ENCODE peak calls at places on chromosomes 1 and 21, in nine cellular contexts. G is A549, T is K562, C is transverse colon, A is upper lobe of left lung, B is tibial nerve, Z is stomach, L is HepG2, K is esophagus muscularis mucosa. S is an unnamed sample.

GRCh38 chr1:24463756-24464377 is 38.8 kb upstream of the RCAN3 start:
- DNase-seq in Z (no peak), T (peak), B (no peak), L (no peak), A (no peak), C (no peak), K (no peak), G (no peak), S (no peak)

GRCh38 chr1:235917267-235917811 is 50.6 kb upstream of the LYST start:
- DNase-seq in B (peak), C (peak), L (no peak), A (peak), Z (peak), T (peak), G (peak), K (peak), S (peak)

GRCh38 chr1:156936721-156937220 is 16.3 kb downstream of the LRRC71 start:
- DNase-seq in K (no peak), L (no peak), A (no peak), C (no peak), T (no peak), Z (no peak), B (no peak), G (no peak), S (peak)

GRCh38 chr1:47238935-47239640 is 7.1 kb upstream of the TAL1 start:
- DNase-seq in L (no peak), G (no peak), T (peak), B (no peak), C (no peak), K (no peak), A (no peak), Z (no peak), S (no peak)

GRCh38 chr1:26923711-26924110 is 2.2 kb downstream of the NUDC start:
- DNase-seq in K (no peak), T (no peak), Z (no peak), B (no peak), G (no peak), L (no peak), A (no peak), C (no peak), S (no peak)

GRCh38 chr1:24308365-24309015 is 10.7 kb upstream of the GRHL3 start:
- DNase-seq in G (peak), K (no peak), A (no peak), T (peak), Z (no peak), L (no peak), B (no peak), C (no peak), S (no peak)

GRCh38 chr1:97989094-97989680 is 68.4 kb upstream of the DPYD start:
- DNase-seq in B (no peak), K (no peak), G (peak), L (no peak), A (no peak), T (no peak), Z (no peak), C (no peak), S (no peak)

GRCh38 chr1:53644909-53645689 is 93.9 kb downstream of the GLIS1 start:
- DNase-seq in K (no peak), B (no peak), A (peak), C (no peak), T (no peak), L (no peak), Z (peak), G (no peak), S (peak)

GRCh38 chr1:181936768-181937581 is 124.5 kb downstream of the ZNF648 start:
- DNase-seq in A (peak), L (peak), G (peak), B (peak), K (no peak), C (peak), Z (peak), T (peak), S (no peak)

GRCh38 chr1:42439940-42440339 is 15.9 kb downstream of the ZMYND12 start:
- DNase-seq in Z (no peak), B (no peak), L (peak), T (no peak), C (no peak), A (no peak), G (peak), K (no peak), S (no peak)

GRCh38 chr1:6350416-6351088 is 43.0 kb downstream of the ACOT7 start:
- DNase-seq in G (no peak), B (no peak), T (no peak), L (no peak), Z (peak), C (peak), A (peak), K (no peak), S (peak)

GRCh38 chr21:33402011-33402979 is 918 bp upstream of the IFNGR2 start:
- DNase-seq in A (peak), Z (peak), C (peak), B (peak), G (no peak), K (peak), L (no peak), T (no peak), S (peak)

GRCh38 chr1:170676628-170677027 is 12.7 kb downstream of the PRRX1 start:
- DNase-seq in L (no peak), C (no peak), K (no peak), A (no peak), T (no peak), Z (no peak), B (no peak), G (no peak), S (no peak)

GRCh38 chr1:45205000-45205909 is 1.1 kb downstream of the ZSWIM5 start:
- DNase-seq in G (peak), B (no peak), C (peak), Z (peak), A (peak), T (peak), K (no peak), L (peak), S (peak)

GRCh38 chr1:24868016-24868875 is 61.8 kb downstream of the RUNX3 start:
- DNase-seq in L (no peak), A (no peak), C (no peak), T (no peak), G (no peak), K (peak), B (no peak), Z (no peak), S (no peak)

GRCh38 chr1:17633654-17634053 is 94.2 kb downstream of the ARHGEF10L start:
- DNase-seq in Z (no peak), L (no peak), G (no peak), B (no peak), C (no peak), K (no peak), T (no peak), A (no peak), S (no peak)

GRCh38 chr1:78468511-78468910 is 22.3 kb upstream of the PTGFR start:
- DNase-seq in Z (no peak), A (no peak), T (no peak), G (no peak), K (no peak), B (no peak), C (no peak), L (no peak), S (no peak)

GRCh38 chr21:16945580-16945979 is 567.3 kb upstream of the CXADR start:
- DNase-seq in C (no peak), K (no peak), B (no peak), G (no peak), L (no peak), T (no peak), Z (no peak), A (no peak), S (no peak)

GRCh38 chr1:234326493-234327366 is 46.5 kb upstream of the COA6 start:
- DNase-seq in C (peak), K (peak), Z (peak), T (peak), G (peak), L (peak), A (peak), B (peak), S (no peak)

GRCh38 chr1:155608888-155609225 is 1.2 kb upstream of the MSTO1 start:
- DNase-seq in K (no peak), B (no peak), C (no peak), T (no peak), L (no peak), Z (no peak), A (no peak), G (no peak), S (peak)

GRCh38 chr1:218692808-218693207 is 347.7 kb downstream of the TGFB2 start:
- DNase-seq in Z (no peak), T (no peak), L (no peak), G (no peak), A (no peak), C (no peak), B (no peak), K (no peak), S (no peak)

GRCh38 chr1:190140644-190141043 is 337.0 kb downstream of the BRINP3 start:
- DNase-seq in B (no peak), Z (no peak), G (no peak), C (no peak), A (no peak), L (no peak), K (no peak), T (no peak), S (no peak)

GRCh38 chr1:109181085-109181806 is 32.5 kb upstream of the SARS1 start:
- DNase-seq in Z (no peak), L (peak), T (peak), A (no peak), K (no peak), C (no peak), B (no peak), G (peak), S (no peak)

GRCh38 chr1:30183895-30184294 is 539.5 kb downstream of the MATN1 start:
- DNase-seq in A (no peak), B (no peak), K (peak), C (no peak), T (no peak), G (no peak), Z (no peak), L (no peak), S (no peak)

GRCh38 chr1:156282479-156283222 is at the start of gene SMG5:
- DNase-seq in C (peak), L (peak), A (peak), K (peak), B (peak), G (peak), Z (peak), T (peak), S (peak)

GRCh38 chr1:22962558-22962957 is 10.1 kb downstream of the LACTBL1 start:
- DNase-seq in Z (no peak), A (no peak), G (no peak), L (no peak), T (no peak), C (no peak), B (no peak), K (no peak), S (no peak)
- H3K4me3 ChIP-seq in Z (no peak), A (no peak), G (no peak), L (no peak), T (no peak), C (no peak), B (no peak), K (no peak), S (no peak)

DNA sequence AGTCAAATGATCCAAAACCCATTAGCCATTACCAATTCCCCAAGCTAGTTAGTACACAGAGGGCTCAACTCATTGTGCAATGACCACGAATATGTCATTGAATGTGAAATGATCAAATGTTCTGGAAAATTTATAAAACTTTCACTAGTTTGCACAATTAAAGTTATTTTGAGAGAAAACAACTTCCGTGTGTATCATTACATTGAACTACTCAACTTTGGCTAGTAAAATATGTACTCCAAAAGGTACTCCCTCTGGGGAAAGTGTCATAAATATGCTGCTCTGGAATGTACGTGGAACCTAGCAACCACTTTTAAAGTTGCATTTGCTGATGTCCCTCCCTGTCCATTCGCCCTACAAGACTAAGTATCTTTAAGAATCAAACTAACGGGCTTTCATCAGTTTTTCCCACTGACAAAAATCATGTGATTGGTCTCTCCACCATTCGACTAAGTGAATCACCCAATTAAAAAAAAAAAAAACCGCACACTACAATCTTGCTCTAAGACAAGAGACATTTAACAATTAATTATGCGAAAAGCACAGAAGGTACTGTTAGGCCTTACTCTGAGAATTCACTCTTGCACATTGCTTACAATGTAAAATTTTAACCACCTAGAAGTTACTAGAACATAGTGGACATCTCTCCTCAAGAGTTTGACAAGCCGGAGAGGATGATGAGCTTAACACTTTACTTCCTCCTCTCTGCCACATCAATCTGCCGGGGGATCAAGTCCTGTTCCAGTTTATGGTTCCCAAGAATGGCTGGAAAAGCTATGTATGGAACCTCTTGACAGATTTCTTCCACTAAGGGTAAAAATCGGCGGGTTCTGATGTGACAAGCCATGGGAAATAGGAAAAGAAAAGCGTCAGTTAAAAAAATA is 1.1 kb downstream of the ACBD3 start:
- DNase-seq in Z (no peak), G (no peak), C (no peak), K (no peak), A (no peak), T (no peak), B (no peak), L (no peak), S (no peak)
- TF ChIP-seq EP300 in Z (no peak), G (no peak), C (no peak), K (no peak), A (no peak), T (no peak), B (no peak), L (no peak), S (no peak)

GRCh38 chr21:29302340-29302991 is 3.7 kb downstream of the BACH1 start:
- DNase-seq in L (no peak), T (no peak), A (no peak), G (no peak), B (no peak), Z (no peak), C (no peak), K (peak), S (no peak)
- H3K4me3 ChIP-seq in L (peak), T (peak), A (peak), G (no peak), B (no peak), Z (no peak), C (no peak), K (peak), S (peak)

DNA sequence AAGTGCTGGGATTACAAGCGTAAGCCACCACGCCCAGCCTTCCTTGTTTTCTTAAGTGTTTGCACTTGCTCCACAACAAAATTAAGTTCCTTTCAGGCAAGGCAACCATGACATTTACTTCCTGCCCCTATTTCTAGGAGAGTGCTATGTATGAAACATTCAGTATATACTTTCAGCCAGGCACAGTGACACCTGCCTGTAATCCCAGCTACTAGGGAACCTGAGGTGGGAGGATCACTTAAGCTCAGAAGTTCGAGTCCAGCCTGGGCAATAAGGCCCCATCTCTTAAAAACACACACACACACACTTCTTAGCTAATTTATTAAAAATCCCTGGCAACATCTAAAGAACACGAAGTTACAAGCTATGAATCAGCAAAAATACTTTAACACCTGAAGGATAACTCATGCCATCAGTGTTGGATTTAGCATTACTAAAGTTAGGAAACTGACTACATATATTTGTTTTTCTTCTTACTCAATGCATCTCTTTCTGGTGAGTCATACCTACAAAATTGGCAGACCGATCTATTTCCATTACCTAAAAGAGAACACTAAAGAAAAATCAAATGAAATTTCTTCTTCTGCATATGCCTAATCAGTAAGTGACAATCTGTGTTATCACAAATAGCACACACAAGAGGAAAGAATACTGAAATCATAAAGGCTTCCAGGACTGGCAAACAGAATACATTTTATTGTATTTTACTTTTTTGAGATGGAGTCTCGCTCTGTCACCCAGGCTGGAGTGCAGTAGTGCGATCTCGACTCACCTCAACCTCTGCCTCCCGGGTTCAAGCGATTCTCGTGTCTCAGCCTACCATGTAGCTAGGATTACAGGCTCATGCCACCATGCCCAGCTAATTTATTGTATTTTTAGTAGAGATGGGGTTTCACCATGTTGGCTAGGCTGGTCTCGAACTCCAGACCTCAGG is 41.5 kb downstream of the RNF115 start:
- DNase-seq in K (no peak), A (peak), C (no peak), L (peak), T (no peak), Z (no peak), B (no peak), G (peak), S (no peak)
- TF ChIP-seq EP300 in K (no peak), A (no peak), C (no peak), L (no peak), T (no peak), Z (no peak), B (no peak), G (peak), S (no peak)

GRCh38 chr1:246597340-246597739 is 31.1 kb downstream of the CNST start:
- DNase-seq in A (no peak), K (no peak), Z (peak), L (peak), C (peak), B (no peak), T (no peak), G (peak), S (peak)
- H3K4me3 ChIP-seq in A (no peak), K (no peak), Z (no peak), L (no peak), C (no peak), B (no peak), T (no peak), G (no peak), S (no peak)